ENCODE peak calls at places on chromosomes 2 and 18, in seven cellular contexts. H is HepG2, P is A549, R is fibroblast of mammary gland, U is kidney epithelial cell, Z is PC-9, L is cardiac fibroblast. T is an unnamed sample.

GRCh38 chr2:119178811-119179601 is 20.5 kb upstream of the C1QL2 start:
- DNase-seq in H (no peak), P (no peak), R (no peak), U (peak), Z (peak), L (no peak), T (no peak)

GRCh38 chr18:59604877-59605276 is 92.3 kb downstream of the CCBE1 start:
- DNase-seq in H (no peak), P (no peak), R (peak), U (no peak), Z (no peak), L (no peak), T (no peak)

GRCh38 chr18:49048361-49048760 is 97.6 kb upstream of the SMAD7 start:
- DNase-seq in H (no peak), P (no peak), R (peak), U (peak), Z (no peak), L (peak), T (peak)

GRCh38 chr2:136126527-136126926 is 8.6 kb upstream of the CXCR4 start:
- DNase-seq in H (no peak), P (no peak), R (no peak), U (no peak), Z (no peak), L (no peak), T (no peak)

GRCh38 chr2:69381337-69381737 is 5.7 kb downstream of the GFPT1 start:
- DNase-seq in H (no peak), P (no peak), R (peak), U (no peak), Z (peak), L (peak), T (no peak)

GRCh38 chr2:98039085-98039756 is 43.5 kb upstream of the TMEM131 start:
- DNase-seq in H (no peak), P (no peak), R (no peak), U (no peak), Z (no peak), L (no peak), T (no peak)

GRCh38 chr2:1647417-1648240 is 96.7 kb downstream of the PXDN start:
- DNase-seq in H (no peak), P (no peak), R (no peak), U (no peak), Z (no peak), L (no peak), T (no peak)

GRCh38 chr2:25690058-25690457 is 16.7 kb upstream of the DTNB start:
- DNase-seq in H (peak), P (no peak), R (no peak), U (peak), Z (peak), L (peak), T (no peak)

GRCh38 chr2:80499095-80499494 is 194.5 kb upstream of the LRRTM1 start:
- DNase-seq in H (peak), P (no peak), R (peak), U (no peak), Z (no peak), L (peak), T (no peak)

GRCh38 chr2:101349893-101350662 is 37.2 kb downstream of the CREG2 start:
- DNase-seq in H (peak), P (no peak), R (peak), U (no peak), Z (no peak), L (peak), T (no peak)

GRCh38 chr2:181454990-181455520 is 2.1 kb upstream of the ITGA4 start:
- DNase-seq in H (no peak), P (no peak), R (no peak), U (no peak), Z (no peak), L (no peak), T (no peak)

GRCh38 chr2:144424559-144425240 is 95.2 kb downstream of the ZEB2 start:
- DNase-seq in H (no peak), P (no peak), R (no peak), U (no peak), Z (no peak), L (no peak), T (no peak)

GRCh38 chr2:97732436-97733340 is 19.3 kb downstream of the ZAP70 start:
- DNase-seq in H (no peak), P (no peak), R (no peak), U (no peak), Z (no peak), L (no peak), T (no peak)

GRCh38 chr2:98571121-98571701 is 37.1 kb downstream of the COA5 start:
- DNase-seq in H (no peak), P (no peak), R (no peak), U (no peak), Z (no peak), L (no peak), T (no peak)

GRCh38 chr2:31227711-31228125 is 6.2 kb upstream of the EHD3 start:
- DNase-seq in H (no peak), P (no peak), R (peak), U (no peak), Z (no peak), L (no peak), T (no peak)

GRCh38 chr18:49359732-49360444 is 100.6 kb downstream of the DYM start:
- DNase-seq in H (no peak), P (no peak), R (peak), U (peak), Z (no peak), L (peak), T (peak)

GRCh38 chr2:179263460-179264237 is 983 bp downstream of the SESTD1 start:
- DNase-seq in H (peak), P (peak), R (peak), U (no peak), Z (peak), L (peak), T (no peak)

GRCh38 chr18:75208055-75208835 is 694 bp downstream of the PTGR3 start:
- DNase-seq in H (peak), P (no peak), R (peak), U (no peak), Z (peak), L (peak), T (no peak)

GRCh38 chr2:160918909-160919503 is 241.2 kb upstream of the TANK start:
- DNase-seq in H (peak), P (peak), R (peak), U (no peak), Z (peak), L (peak), T (no peak)

GRCh38 chr2:207676827-207677354 is 34.5 kb upstream of the CCNYL1 start:
- DNase-seq in H (peak), P (peak), R (peak), U (peak), Z (no peak), L (peak), T (peak)

GRCh38 chr2:45067859-45068642 is 58.8 kb upstream of the SIX2 start:
- DNase-seq in H (no peak), P (no peak), R (peak), U (no peak), Z (no peak), L (peak), T (no peak)

GRCh38 chr18:361941-362913 is 94.4 kb upstream of the THOC1 start:
- DNase-seq in H (peak), P (no peak), R (peak), U (no peak), Z (no peak), L (peak), T (peak)

GRCh38 chr2:10079931-10080535 is at the start of gene CYS1:
- DNase-seq in H (no peak), P (peak), R (no peak), U (no peak), Z (peak), L (no peak), T (no peak)

GRCh38 chr2:176157499-176158305 is 595 bp downstream of the HOXD3 start:
- DNase-seq in H (no peak), P (no peak), R (no peak), U (no peak), Z (no peak), L (no peak), T (no peak)

GRCh38 chr18:76380791-76381405 is 114.1 kb downstream of the ZNF516 start:
- DNase-seq in H (no peak), P (peak), R (peak), U (no peak), Z (no peak), L (no peak), T (no peak)

DNA sequence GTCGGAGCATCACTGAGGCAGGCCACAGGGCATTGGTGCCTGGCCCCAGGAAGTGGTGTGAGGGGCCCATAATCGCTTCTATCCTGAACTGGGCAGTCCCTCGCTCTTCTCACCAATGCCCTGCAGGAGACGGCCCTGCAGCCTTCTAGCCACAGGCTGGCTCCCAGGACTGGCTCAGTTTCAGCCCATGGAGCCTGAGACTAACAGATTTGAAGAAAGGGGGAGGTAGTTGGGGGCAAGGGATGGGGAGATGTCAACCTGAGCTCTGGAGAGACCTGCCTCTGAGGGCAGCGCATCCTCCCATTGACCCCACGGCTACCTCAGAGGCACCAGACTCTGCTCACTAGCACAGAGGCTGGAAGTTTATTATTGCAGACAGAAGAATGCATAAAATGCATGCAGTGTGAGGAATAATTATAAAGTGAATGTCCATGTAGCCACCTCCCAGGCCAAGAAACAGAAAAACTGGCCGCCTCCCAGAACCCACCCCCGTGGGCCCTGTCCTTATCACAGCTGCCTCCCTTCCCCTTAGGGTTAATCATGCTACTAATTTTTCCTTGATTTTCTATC is 1.4 kb downstream of the TOGARAM2 start:
- DNase-seq in H (no peak), P (no peak), R (no peak), U (no peak), Z (no peak), L (no peak), T (no peak)
- TF ChIP-seq CTCF in H (no peak), P (no peak), R (no peak), U (no peak), Z (no peak), L (no peak), T (no peak)

GRCh38 chr2:95231723-95232122 is 24.4 kb downstream of the ZNF892 start:
- DNase-seq in H (peak), P (peak), R (peak), U (peak), Z (peak), L (peak), T (no peak)
- H3K4me3 ChIP-seq in H (no peak), P (no peak), R (no peak), U (no peak), Z (no peak), L (no peak), T (no peak)

GRCh38 chr2:96409543-96410184 is 74.1 kb downstream of the NCAPH start:
- DNase-seq in H (no peak), P (no peak), R (no peak), U (no peak), Z (no peak), L (peak), T (no peak)
- TF ChIP-seq CTCF in H (no peak), P (no peak), R (no peak), U (no peak), Z (peak), L (no peak), T (no peak)

DNA sequence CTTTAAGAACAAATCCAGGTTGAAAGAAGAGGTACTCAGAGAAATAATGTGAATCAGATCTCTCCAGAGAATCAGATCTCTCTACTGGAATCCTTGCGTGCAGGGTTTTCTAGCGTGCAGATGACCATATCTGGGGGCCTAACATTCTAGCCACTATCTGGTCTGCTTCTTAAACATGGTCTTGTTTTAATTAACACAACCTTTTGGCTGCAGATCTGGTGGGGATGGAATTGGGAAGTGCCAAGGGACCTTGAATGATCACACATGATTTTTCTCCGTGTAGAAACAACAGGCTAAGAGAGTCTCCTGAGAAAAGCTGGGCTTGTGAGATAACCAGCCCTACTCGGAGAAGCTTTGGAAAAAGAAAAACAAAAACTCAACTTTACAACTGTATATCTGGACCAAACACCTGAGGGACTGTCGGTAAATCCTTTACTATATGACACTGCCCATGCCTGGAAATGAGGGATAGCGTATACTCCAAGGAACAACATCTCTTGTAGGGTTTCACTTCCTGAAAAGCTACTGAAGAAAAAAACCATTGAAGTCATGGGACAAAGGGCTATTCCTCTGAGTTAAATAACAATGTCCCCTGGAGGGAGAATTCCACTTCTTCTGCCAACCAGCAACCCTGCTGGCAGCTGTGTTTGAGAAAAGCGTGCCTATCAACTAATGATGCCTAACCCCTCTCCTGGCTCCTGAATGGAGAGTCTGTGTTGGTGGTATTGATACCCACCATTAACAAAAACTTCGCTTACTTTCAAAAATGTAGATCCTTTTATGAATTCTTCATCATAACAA is 171.0 kb upstream of the REV1 start:
- DNase-seq in H (no peak), P (no peak), R (no peak), U (no peak), Z (no peak), L (no peak), T (no peak)
- H3K4me3 ChIP-seq in H (no peak), P (no peak), R (no peak), U (no peak), Z (no peak), L (no peak), T (no peak)

DNA sequence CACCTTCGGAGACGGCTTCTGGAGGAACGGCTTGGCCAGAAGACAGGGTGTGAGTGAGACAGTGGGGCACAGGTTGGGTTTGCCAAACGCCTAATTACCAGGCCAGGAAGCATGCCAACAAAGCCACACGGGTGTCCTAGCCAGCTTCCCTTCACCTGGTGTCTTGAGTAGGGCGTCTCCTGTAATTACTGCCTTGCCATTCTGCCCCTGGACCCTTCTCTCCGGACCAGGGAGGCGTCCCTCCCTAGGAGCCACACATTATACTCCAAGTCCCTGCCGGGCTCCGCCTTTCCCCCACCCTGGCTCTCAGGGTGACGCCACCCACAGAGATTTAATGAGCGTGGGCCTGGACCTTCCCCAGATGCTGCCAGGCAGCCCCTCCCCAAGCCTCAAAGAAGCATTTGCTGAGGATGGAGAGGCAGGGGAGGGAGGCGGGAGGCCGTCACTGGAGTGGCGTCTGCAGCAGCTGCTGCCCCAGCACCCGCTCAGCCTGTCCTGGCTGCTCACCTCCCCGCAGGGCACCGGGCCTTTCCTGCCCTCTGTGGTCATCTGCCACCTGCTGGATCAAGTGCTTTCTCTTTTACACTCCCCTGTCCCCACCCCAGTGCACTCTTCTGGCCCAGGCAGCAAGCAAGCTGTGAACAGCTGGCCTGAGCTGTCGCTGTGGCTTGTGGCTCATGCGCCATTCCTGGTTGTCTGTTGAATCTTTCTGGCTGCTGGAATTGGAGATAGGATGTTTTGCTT is 20.7 kb downstream of the FOSL2 start:
- DNase-seq in H (no peak), P (no peak), R (no peak), U (no peak), Z (peak), L (no peak), T (no peak)
- TF ChIP-seq CTCF in H (peak), P (no peak), R (no peak), U (peak), Z (no peak), L (no peak), T (no peak)

GRCh38 chr2:240904216-240905175 is 1.6 kb upstream of the CROCC2 start:
- DNase-seq in H (no peak), P (no peak), R (no peak), U (no peak), Z (no peak), L (no peak), T (no peak)

GRCh38 chr2:240903191-240904060 is 2.7 kb upstream of the CROCC2 start:
- DNase-seq in H (no peak), P (no peak), R (no peak), U (no peak), Z (no peak), L (no peak), T (no peak)

GRCh38 chr2:240901986-240902614 is 4.0 kb upstream of the CROCC2 start:
- DNase-seq in H (no peak), P (no peak), R (no peak), U (no peak), Z (no peak), L (no peak), T (no peak)

GRCh38 chr2:240900141-240900860 is 4.3 kb upstream of the MAB21L4 start:
- DNase-seq in H (no peak), P (no peak), R (no peak), U (no peak), Z (no peak), L (no peak), T (no peak)

DNA sequence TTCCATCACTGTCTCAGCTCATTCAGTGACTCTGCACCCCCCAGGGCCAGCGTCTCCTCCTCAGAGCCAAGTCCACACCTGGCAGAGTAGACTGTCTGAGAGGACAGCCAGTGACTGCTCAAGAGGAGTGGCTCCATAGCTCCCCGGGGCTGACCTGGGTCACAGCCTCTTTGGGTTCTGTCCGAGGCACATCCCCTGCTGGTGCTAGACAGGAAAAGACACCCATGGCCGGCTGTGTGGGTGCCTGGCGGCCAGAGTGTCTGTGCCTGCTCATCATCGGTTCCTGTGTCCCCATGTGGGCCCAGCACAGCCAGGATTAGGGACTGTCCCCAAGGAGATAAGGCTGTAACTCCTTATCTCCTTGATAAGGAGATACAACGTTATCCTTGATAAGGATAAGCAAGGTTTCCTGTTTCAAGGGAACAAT is 3.5 kb upstream of the CROCC2 start:
- DNase-seq in H (no peak), P (no peak), R (no peak), U (no peak), Z (peak), L (no peak), T (no peak)
- H3K4me3 ChIP-seq in H (no peak), P (no peak), R (no peak), U (no peak), Z (no peak), L (no peak), T (no peak)

DNA sequence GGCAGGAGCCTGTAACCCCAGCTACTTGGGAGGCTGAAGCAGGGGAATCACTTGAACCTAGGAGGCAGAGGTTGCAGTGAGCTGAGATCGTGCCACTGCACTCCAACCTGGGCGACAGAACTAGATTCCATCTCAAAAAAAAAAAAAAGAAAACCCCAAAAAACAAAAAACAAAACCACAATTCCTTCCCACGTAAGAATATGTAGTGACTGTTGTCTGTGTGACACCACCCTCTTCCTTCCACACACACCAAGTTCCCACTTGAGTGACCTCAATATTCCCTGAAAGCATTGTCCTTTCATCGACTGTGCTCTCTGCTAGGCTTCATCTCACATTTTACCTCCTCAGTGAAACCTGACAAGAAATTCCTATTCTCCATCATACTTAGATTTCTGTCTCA is 8.8 kb upstream of the THADA start:
- DNase-seq in H (no peak), P (no peak), R (no peak), U (no peak), Z (no peak), L (no peak), T (no peak)
- TF ChIP-seq CTCF in H (no peak), P (no peak), R (no peak), U (no peak), Z (no peak), L (no peak), T (no peak)

GRCh38 chr2:191836853-191837769 is 9.8 kb downstream of the CAVIN2 start:
- DNase-seq in H (no peak), P (no peak), R (peak), U (no peak), Z (no peak), L (peak), T (no peak)
- H3K4me3 ChIP-seq in H (no peak), P (no peak), R (no peak), U (no peak), Z (no peak), L (no peak), T (no peak)

GRCh38 chr2:230824406-230824978 is 40.2 kb upstream of the ITM2C start:
- DNase-seq in H (peak), P (peak), R (peak), U (peak), Z (peak), L (peak), T (peak)
- TF ChIP-seq CTCF in H (peak), P (peak), R (peak), U (peak), Z (peak), L (peak), T (peak)

T was measured in AG04449.